ENCODE peak calls at places on chromosome 22, in nine cellular contexts. One of them, this sample, is unnamed.

GRCh38 chr22:40081662-40082061 is 86.9 kb downstream of the FAM83F start:
- DNase-seq in H1: no peak
- DNase-seq in thyroid gland: no peak
- DNase-seq in prostate gland: no peak
- DNase-seq in GM12878: no peak
- DNase-seq in K562: peak
- DNase-seq in A549: no peak
- DNase-seq in spleen: no peak
- DNase-seq in heart left ventricle: no peak
- DNase-seq in this sample: no peak

GRCh38 chr22:20885557-20886323 is 26.9 kb downstream of the SNAP29 start:
- DNase-seq in H1: peak
- DNase-seq in thyroid gland: peak
- DNase-seq in prostate gland: peak
- DNase-seq in GM12878: no peak
- DNase-seq in K562: peak
- DNase-seq in A549: peak
- DNase-seq in spleen: peak
- DNase-seq in heart left ventricle: peak
- DNase-seq in this sample: peak

GRCh38 chr22:47328550-47329243 is 566.2 kb downstream of the TBC1D22A start:
- DNase-seq in H1: no peak
- DNase-seq in thyroid gland: no peak
- DNase-seq in prostate gland: no peak
- DNase-seq in GM12878: no peak
- DNase-seq in K562: peak
- DNase-seq in A549: peak
- DNase-seq in spleen: no peak
- DNase-seq in heart left ventricle: peak
- DNase-seq in this sample: no peak

GRCh38 chr22:41480397-41480735 is 11.4 kb downstream of the ACO2 start:
- DNase-seq in H1: no peak
- DNase-seq in thyroid gland: no peak
- DNase-seq in prostate gland: no peak
- DNase-seq in GM12878: no peak
- DNase-seq in K562: no peak
- DNase-seq in A549: no peak
- DNase-seq in spleen: no peak
- DNase-seq in heart left ventricle: no peak
- DNase-seq in this sample: no peak

GRCh38 chr22:23583836-23584235 is 3.7 kb upstream of the IGLL1 start:
- DNase-seq in H1: no peak
- DNase-seq in thyroid gland: no peak
- DNase-seq in prostate gland: no peak
- DNase-seq in GM12878: no peak
- DNase-seq in K562: no peak
- DNase-seq in A549: no peak
- DNase-seq in spleen: no peak
- DNase-seq in heart left ventricle: no peak
- DNase-seq in this sample: no peak

GRCh38 chr22:29306175-29306829 is at the start of gene GAS2L1:
- DNase-seq in H1: peak
- DNase-seq in thyroid gland: peak
- DNase-seq in prostate gland: peak
- DNase-seq in GM12878: no peak
- DNase-seq in K562: peak
- DNase-seq in A549: peak
- DNase-seq in spleen: peak
- DNase-seq in heart left ventricle: peak
- DNase-seq in this sample: peak

GRCh38 chr22:27113211-27114030 is 456.0 kb downstream of the MIAT start:
- DNase-seq in H1: no peak
- DNase-seq in thyroid gland: peak
- DNase-seq in prostate gland: peak
- DNase-seq in GM12878: no peak
- DNase-seq in K562: no peak
- DNase-seq in A549: peak
- DNase-seq in spleen: no peak
- DNase-seq in heart left ventricle: peak
- DNase-seq in this sample: peak

GRCh38 chr22:43925433-43926348 is 2.1 kb downstream of the PNPLA3 start:
- DNase-seq in H1: peak
- DNase-seq in thyroid gland: no peak
- DNase-seq in prostate gland: peak
- DNase-seq in GM12878: no peak
- DNase-seq in K562: no peak
- DNase-seq in A549: no peak
- DNase-seq in spleen: no peak
- DNase-seq in heart left ventricle: no peak
- DNase-seq in this sample: no peak

GRCh38 chr22:43921361-43921760 is 2.2 kb upstream of the PNPLA3 start:
- DNase-seq in H1: no peak
- DNase-seq in thyroid gland: no peak
- DNase-seq in prostate gland: no peak
- DNase-seq in GM12878: no peak
- DNase-seq in K562: no peak
- DNase-seq in A549: no peak
- DNase-seq in spleen: no peak
- DNase-seq in heart left ventricle: no peak
- DNase-seq in this sample: no peak

GRCh38 chr22:44448271-44448780 is 49.7 kb downstream of the RTL6 start:
- DNase-seq in H1: no peak
- DNase-seq in thyroid gland: peak
- DNase-seq in prostate gland: peak
- DNase-seq in GM12878: no peak
- DNase-seq in K562: no peak
- DNase-seq in A549: peak
- DNase-seq in spleen: peak
- DNase-seq in heart left ventricle: peak
- DNase-seq in this sample: peak

GRCh38 chr22:25564320-25564978 is at the start of gene GRK3:
- DNase-seq in H1: peak
- DNase-seq in thyroid gland: peak
- DNase-seq in prostate gland: peak
- DNase-seq in GM12878: no peak
- DNase-seq in K562: peak
- DNase-seq in A549: peak
- DNase-seq in spleen: peak
- DNase-seq in heart left ventricle: peak
- DNase-seq in this sample: peak
- TF ChIP-seq POLR2A in H1: peak
- TF ChIP-seq POLR2A in thyroid gland: no peak
- TF ChIP-seq POLR2A in prostate gland: peak
- TF ChIP-seq POLR2A in GM12878: peak
- TF ChIP-seq POLR2A in K562: peak
- TF ChIP-seq POLR2A in A549: peak
- TF ChIP-seq POLR2A in spleen: no peak
- TF ChIP-seq POLR2A in heart left ventricle: peak
- TF ChIP-seq POLR2A in this sample: no peak

DNA sequence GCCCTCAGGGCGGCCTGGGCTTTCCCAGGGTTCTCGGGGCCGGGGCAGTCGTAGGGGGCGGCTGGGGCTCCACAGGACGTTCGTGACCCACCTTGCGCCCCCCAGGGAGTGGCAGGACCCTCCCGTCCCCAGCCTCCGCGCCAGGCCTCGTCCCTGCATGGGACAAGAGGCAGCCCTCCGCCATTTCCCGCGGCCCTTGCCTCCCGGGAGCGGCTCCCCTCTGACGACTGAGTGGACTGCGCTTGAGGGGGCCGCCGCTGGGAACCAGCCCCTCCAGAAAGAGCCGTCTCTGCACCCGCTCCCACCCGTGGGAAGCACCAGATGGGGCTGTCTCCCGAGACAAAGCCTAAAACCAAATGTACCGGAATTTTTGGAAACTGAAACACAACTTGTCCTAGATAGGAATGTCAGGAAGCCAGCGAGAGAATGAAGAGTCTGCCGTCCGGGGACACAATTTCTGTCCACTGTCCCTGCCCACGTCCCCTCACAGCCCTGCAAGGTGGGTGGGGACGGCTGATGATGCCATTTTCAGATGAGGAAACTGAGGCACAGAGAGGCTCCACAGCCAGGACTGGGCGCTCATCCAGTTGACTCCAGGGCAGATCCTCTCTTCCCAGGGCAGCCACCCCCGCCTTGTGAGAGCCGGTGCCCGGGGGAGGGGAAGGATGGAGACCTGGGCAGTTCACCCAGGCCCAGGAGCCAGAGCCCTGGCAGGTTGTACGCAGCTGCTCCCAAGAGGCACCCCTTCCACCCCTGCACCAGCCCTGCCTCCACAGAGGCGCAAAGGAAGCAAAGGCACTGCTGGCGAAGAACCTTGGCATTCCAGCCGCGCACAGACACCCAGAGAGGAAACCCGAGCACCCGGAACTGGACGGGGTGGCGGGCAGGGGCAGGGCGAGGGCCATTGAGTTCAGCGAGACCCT is 18.1 kb upstream of the PICK1 start:
- DNase-seq in H1: no peak
- DNase-seq in thyroid gland: peak
- DNase-seq in prostate gland: no peak
- DNase-seq in GM12878: no peak
- DNase-seq in K562: no peak
- DNase-seq in A549: no peak
- DNase-seq in spleen: no peak
- DNase-seq in heart left ventricle: no peak
- DNase-seq in this sample: no peak
- H3K4me3 ChIP-seq in H1: no peak
- H3K4me3 ChIP-seq in thyroid gland: no peak
- H3K4me3 ChIP-seq in prostate gland: no peak
- H3K4me3 ChIP-seq in GM12878: no peak
- H3K4me3 ChIP-seq in K562: no peak
- H3K4me3 ChIP-seq in A549: no peak
- H3K4me3 ChIP-seq in spleen: no peak
- H3K4me3 ChIP-seq in heart left ventricle: no peak
- H3K4me3 ChIP-seq in this sample: no peak

DNA sequence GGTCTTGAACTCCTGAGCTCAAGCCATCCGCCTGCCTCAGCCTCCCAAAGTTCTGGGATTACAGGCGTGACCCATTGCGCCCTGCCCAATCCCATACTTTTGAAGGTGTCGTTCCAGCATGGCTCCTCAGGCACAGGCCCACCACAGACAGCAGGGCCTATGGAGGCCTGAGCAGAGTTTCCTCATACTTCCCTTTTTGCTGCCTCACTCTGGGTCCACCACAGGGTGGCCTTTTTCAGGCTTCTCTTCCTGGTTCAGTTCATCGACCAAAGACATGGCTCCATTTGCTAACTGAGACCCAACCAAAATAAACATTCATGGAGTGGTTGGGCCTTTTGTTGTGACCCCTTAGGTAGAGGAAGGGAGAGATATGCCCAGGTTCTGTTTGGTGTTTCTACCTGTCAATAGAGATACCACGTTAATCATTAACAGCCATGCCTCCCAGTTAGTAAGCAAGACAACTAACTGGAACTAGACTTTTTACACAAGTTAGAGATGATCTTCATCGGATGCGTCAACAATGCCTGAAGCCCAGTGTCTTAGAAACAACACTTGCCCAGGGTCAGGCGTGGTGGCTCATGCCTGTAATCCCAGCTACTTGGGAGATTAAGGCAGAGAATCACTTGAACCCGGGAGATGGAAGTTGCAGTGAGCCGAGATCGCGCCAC is 35.1 kb downstream of the TRIOBP start:
- DNase-seq in H1: no peak
- DNase-seq in thyroid gland: no peak
- DNase-seq in prostate gland: no peak
- DNase-seq in GM12878: no peak
- DNase-seq in K562: peak
- DNase-seq in A549: peak
- DNase-seq in spleen: no peak
- DNase-seq in heart left ventricle: no peak
- DNase-seq in this sample: no peak
- TF ChIP-seq CTCF in H1: peak
- TF ChIP-seq CTCF in thyroid gland: no peak
- TF ChIP-seq CTCF in prostate gland: peak
- TF ChIP-seq CTCF in GM12878: peak
- TF ChIP-seq CTCF in K562: peak
- TF ChIP-seq CTCF in A549: no peak
- TF ChIP-seq CTCF in spleen: peak
- TF ChIP-seq CTCF in heart left ventricle: no peak
- TF ChIP-seq CTCF in this sample: no peak

GRCh38 chr22:32803020-32803758 is 1.7 kb downstream of the TIMP3 start:
- DNase-seq in H1: no peak
- DNase-seq in thyroid gland: peak
- DNase-seq in prostate gland: no peak
- DNase-seq in GM12878: no peak
- DNase-seq in K562: no peak
- DNase-seq in A549: no peak
- DNase-seq in spleen: no peak
- DNase-seq in heart left ventricle: peak
- DNase-seq in this sample: no peak
- TF ChIP-seq POLR2A in H1: no peak
- TF ChIP-seq POLR2A in thyroid gland: no peak
- TF ChIP-seq POLR2A in prostate gland: no peak
- TF ChIP-seq POLR2A in GM12878: no peak
- TF ChIP-seq POLR2A in K562: no peak
- TF ChIP-seq POLR2A in A549: no peak
- TF ChIP-seq POLR2A in spleen: no peak
- TF ChIP-seq POLR2A in heart left ventricle: no peak
- TF ChIP-seq POLR2A in this sample: no peak

DNA sequence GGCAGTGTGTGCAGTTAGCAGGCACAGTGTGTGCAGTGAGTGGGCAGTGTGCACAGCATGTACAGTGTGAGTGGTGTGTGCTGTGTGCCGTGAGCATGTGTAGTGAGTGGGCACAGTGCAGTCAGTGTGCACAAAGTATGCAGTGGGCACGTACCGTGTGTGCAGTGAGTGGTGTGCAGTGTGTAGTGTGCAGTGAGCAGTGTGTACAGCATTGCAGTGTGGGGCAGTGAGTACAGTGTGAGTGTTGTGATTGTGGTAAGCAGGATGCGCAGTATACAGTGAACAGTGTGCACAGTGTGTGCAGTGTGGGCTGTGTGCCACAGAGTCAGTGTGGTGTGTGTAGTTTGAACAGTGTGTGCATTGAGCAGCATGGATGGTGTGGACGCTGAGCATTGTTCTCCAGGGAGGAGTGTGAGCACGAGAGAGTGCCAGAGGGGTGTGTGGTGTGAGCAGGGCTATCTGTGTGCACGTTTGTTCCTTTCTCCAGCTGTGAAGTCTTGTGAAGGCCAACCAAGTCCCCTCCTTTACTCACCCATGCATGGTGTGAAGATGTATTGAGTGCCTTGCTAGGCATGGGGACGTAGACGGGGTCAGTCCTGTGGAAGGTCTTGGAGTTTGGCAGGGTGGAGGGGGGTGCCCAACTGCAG is 3.1 kb downstream of the SHANK3 start:
- DNase-seq in H1: no peak
- DNase-seq in thyroid gland: no peak
- DNase-seq in prostate gland: no peak
- DNase-seq in GM12878: no peak
- DNase-seq in K562: no peak
- DNase-seq in A549: no peak
- DNase-seq in spleen: no peak
- DNase-seq in heart left ventricle: no peak
- DNase-seq in this sample: no peak
- H3K4me3 ChIP-seq in H1: peak
- H3K4me3 ChIP-seq in thyroid gland: peak
- H3K4me3 ChIP-seq in prostate gland: no peak
- H3K4me3 ChIP-seq in GM12878: no peak
- H3K4me3 ChIP-seq in K562: no peak
- H3K4me3 ChIP-seq in A549: peak
- H3K4me3 ChIP-seq in spleen: peak
- H3K4me3 ChIP-seq in heart left ventricle: peak
- H3K4me3 ChIP-seq in this sample: no peak